ENCODE peak calls at places on chromosomes 6 and 20, in four cellular contexts. R is SK-N-SH, J is GM12878, E is HepG2. M is an unnamed sample.

GRCh38 chr6:83853968-83854501 is 875 bp downstream of the RIPPLY2 start:
- DNase-seq in J (no peak), R (peak; percentile 65), E (no peak), M (no peak)

GRCh38 chr6:62707914-62708313 is 421.9 kb upstream of the KHDRBS2 start:
- DNase-seq in R (no peak), E (no peak), J (no peak), M (no peak)

GRCh38 chr20:23131766-23132165 is 45.6 kb upstream of the CD93 start:
- DNase-seq in E (no peak), R (no peak), J (no peak), M (no peak)

GRCh38 chr6:117548797-117549301 is 53.5 kb downstream of the GOPC start:
- DNase-seq in E (peak; percentile 77), J (no peak), R (no peak), M (no peak)

GRCh38 chr20:951384-952169 is 35.4 kb upstream of the ANGPT4 start:
- DNase-seq in R (no peak), J (no peak), E (no peak), M (no peak)

GRCh38 chr6:42199106-42199981 is 4.6 kb upstream of the GUCA1B start:
- DNase-seq in R (no peak), J (no peak), E (peak; percentile 22), M (peak; percentile 100)

GRCh38 chr6:18237167-18237566 is 27.2 kb downstream of the DEK start:
- DNase-seq in R (no peak), E (no peak), J (no peak), M (no peak)

GRCh38 chr6:157732416-157733161 is 90.5 kb upstream of the SNX9 start:
- DNase-seq in J (no peak), R (no peak), E (peak; percentile 82), M (no peak)

GRCh38 chr20:38209054-38209675 is 44.1 kb upstream of the TGM2 start:
- DNase-seq in E (no peak), R (no peak), J (no peak), M (no peak)

GRCh38 chr6:39669117-39669690 is 56.0 kb downstream of the KIF6 start:
- DNase-seq in R (no peak), J (no peak), E (peak; percentile 30), M (no peak)

GRCh38 chr20:49948809-49949507 is 12.8 kb downstream of the RNF114 start:
- DNase-seq in E (peak; percentile 68), J (no peak), R (no peak), M (no peak)

GRCh38 chr20:48814633-48815032 is 13.2 kb downstream of the PREX1 start:
- DNase-seq in J (no peak), E (no peak), R (no peak), M (no peak)

GRCh38 chr20:8018928-8019177 is 708 bp downstream of the TMX4 start:
- DNase-seq in J (peak; percentile 45), R (no peak), E (no peak), M (no peak)

GRCh38 chr6:34475167-34476047 is 9.5 kb downstream of the PACSIN1 start:
- DNase-seq in J (no peak), E (no peak), R (no peak), M (no peak)

GRCh38 chr6:36443498-36443844 is 671 bp downstream of the KCTD20 start:
- DNase-seq in R (no peak), J (no peak), E (no peak), M (no peak)

GRCh38 chr6:136956590-136957573 is 34.8 kb downstream of the SLC35D3 start:
- DNase-seq in E (no peak), J (no peak), R (peak; percentile 45), M (no peak)

GRCh38 chr6:105015482-105015881 is 58.6 kb downstream of the LIN28B start:
- DNase-seq in J (no peak), R (no peak), E (no peak), M (no peak)

GRCh38 chr20:22673467-22673866 is 89.1 kb upstream of the FOXA2 start:
- DNase-seq in R (no peak), E (no peak), J (no peak), M (no peak)

GRCh38 chr20:52972190-52972937 is at the start of gene TSHZ2:
- DNase-seq in J (no peak), R (peak; percentile 82), E (peak; percentile 24), M (no peak)

GRCh38 chr6:43395822-43396221 is 26.4 kb upstream of the ZNF318 start:
- DNase-seq in E (no peak), R (peak; percentile 36), J (no peak), M (no peak)

GRCh38 chr6:3808759-3809514 is 40.2 kb upstream of the FAM50B start:
- DNase-seq in J (no peak), E (peak; percentile 50), R (no peak), M (no peak)

GRCh38 chr6:109783245-109783990 is 92.3 kb downstream of the FIG4 start:
- DNase-seq in R (no peak), J (no peak), E (no peak), M (peak; percentile 52)

GRCh38 chr6:32967151-32968091 is 973 bp upstream of the BRD2 start:
- DNase-seq in E (peak; percentile 87), R (peak; percentile 49), J (no peak), M (peak; percentile 52)

GRCh38 chr6:106927531-106928398 is 46.8 kb downstream of the CD24 start:
- DNase-seq in E (peak; percentile 36), J (no peak), R (no peak), M (peak; percentile 52)

GRCh38 chr6:166716910-166717617 is 90.0 kb upstream of the RPS6KA2 start:
- DNase-seq in R (no peak), E (no peak), J (no peak), M (no peak)
- TF ChIP-seq NFIC in R (no peak), E (no peak), J (no peak), M (no peak)

DNA sequence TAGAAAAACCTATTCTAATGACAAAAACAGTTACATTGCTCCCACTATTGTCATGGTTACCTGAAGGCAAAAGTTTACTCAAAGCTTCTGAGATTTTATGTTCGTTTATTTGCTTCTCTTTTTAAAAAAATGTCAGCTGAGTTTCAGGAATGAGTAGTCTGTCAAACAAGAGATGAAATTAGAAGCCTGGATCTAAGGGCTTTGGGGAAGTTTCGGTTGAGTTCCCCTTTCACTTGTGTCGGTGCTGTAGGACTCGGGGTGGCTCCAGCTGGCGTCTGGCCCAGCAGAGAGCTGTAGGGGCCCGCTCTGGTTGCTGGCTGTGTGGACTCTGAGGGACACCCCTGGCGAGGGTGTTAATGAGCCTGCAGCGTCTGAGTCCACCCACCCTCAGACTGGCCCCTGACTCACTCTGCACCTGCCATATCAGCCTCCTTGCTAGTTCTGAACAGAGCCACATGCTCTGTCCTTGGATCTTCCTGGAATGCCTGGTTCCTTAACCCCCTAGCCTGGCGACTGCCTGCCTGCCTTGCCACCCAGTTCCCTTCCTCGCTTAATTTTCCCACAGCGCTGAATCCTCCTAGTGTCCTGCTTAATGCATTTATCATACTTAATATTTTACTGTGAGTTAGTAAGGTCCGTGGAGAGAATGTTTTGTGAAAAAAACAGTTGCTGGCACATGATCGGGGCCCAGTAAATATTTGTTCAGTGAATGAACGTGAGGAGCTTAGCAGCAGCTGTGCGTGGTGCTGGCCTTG is 1.4 kb downstream of the DNAJC5 start:
- DNase-seq in E (peak; percentile 87), J (no peak), R (no peak), M (peak; percentile 56)
- TF ChIP-seq NFIC in E (no peak), J (peak; percentile 31), R (no peak), M (peak; percentile 29)

GRCh38 chr20:13220194-13220856 is 749 bp upstream of the ISM1 start:
- DNase-seq in E (no peak), J (no peak), R (peak; percentile 66), M (no peak)
- TF ChIP-seq NFIC in E (no peak), J (no peak), R (no peak), M (no peak)

DNA sequence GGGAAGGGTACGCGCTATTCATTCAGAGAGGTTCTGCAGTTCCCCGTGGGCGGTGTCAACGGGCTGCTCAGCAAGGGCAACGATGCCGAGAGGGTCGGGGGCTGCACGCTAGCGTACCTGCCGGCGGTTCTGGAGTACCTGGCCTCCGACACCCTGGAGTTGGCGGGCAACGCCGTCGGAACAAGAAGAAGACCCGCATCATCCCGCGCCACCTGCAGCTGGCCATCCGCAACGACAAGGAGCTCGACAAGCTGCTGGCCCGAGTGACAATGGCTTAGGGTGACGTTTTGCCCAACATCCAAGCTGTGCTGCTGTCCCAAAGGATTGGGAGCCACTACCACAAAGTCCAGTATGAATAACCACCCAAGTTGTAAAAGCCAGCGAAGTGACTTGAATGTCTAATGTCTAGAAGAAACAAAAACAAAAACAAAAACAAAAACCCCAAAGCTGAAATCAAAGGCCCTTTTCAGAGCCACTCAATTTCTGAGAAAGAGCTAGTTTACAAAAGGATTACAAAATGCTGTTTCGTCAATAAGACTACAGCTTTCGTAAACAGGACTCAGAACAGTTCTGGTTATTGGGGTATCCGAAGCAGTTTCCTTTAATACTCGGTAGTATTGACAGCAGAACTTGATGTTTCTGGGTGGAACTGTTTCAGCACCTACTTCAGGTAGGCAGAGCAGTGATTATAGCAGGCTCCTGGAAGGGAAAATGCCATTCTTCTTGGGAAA is 21.9 kb upstream of the SLC17A4 start:
- DNase-seq in E (no peak), J (no peak), R (no peak), M (no peak)
- TF ChIP-seq NFIC in E (no peak), J (no peak), R (no peak), M (no peak)

DNA sequence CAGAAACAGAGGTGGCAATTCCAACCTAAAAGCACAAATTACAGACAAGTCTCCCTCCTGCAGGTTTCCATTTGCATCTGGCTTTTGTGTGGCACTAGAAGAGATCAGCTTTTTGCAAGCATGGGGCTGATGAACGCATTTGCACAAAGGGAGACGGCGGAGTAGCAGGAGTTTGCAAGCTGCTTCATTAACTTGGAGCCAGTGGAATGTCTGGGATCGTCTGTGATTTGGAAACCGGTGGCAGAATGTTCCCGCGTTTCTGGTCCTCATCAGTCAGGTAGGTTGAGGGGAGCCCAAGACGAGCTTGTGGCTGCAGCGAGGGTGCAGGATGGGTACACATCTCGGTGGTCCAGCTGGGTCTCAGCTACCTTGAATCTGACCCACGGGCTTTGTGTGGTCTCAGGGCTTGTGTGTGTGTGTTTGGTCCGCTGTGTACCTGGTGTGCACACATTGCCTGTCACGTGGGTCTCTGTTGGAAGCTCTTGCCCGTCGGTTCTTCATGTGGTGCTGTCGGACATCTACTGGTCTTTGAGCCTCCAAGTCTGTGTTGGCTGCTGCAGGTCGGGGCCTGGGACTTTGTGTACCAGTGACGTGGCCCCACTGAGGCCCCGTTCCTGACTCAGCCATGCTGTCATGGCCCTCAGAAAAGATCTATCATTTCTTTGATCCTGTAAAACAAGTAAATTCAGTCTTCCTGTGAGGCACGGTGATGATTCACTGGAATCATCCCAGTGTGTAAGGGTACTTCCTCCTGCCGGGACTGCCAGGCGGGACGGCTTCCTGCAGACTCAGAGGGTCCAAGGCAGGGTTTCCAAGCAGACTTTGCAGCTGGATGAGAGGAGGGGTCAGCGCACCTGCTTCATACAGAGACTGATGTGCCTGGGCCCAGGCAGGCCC is 12.4 kb upstream of the MYT1 start:
- DNase-seq in R (no peak), E (peak; percentile 71), J (no peak), M (no peak)
- TF ChIP-seq NFIC in R (no peak), E (no peak), J (no peak), M (no peak)